ENCODE peak calls at places on chromosomes 1 and 21, in five cellular contexts. G is CD4-positive, alpha-beta T cell; F is ascending aorta; O is left kidney; E is activated CD4-positive, alpha-beta T cell treated with anti-CD3 and anti-CD28 coated beads for 36 hours. W is an unnamed sample.

GRCh38 chr1:41823453-41823852 is 95.3 kb downstream of the HIVEP3 start:
- DNase-seq in G (no peak), F (no peak), O (peak; percentile 52), E (no peak), W (peak; percentile 54)

GRCh38 chr21:28133116-28133515 is 859.6 kb downstream of the LTN1 start:
- DNase-seq in G (no peak), F (no peak), O (no peak), E (no peak), W (no peak)

GRCh38 chr1:178254433-178254832 is 160.5 kb downstream of the RASAL2 start:
- DNase-seq in G (no peak), F (no peak), O (no peak), E (no peak), W (no peak)

GRCh38 chr21:28150021-28150420 is 842.7 kb downstream of the LTN1 start:
- DNase-seq in G (no peak), F (no peak), O (peak; percentile 53), E (no peak), W (no peak)

GRCh38 chr21:26843912-26844257 is 1.3 kb downstream of the ADAMTS1 start:
- DNase-seq in G (no peak), F (no peak), O (peak; percentile 68), E (no peak), W (peak; percentile 48)

GRCh38 chr1:77271851-77272250 is 10.0 kb upstream of the AK5 start:
- DNase-seq in G (no peak), F (no peak), O (no peak), E (no peak), W (no peak)

GRCh38 chr1:167669209-167670139 is 39.4 kb downstream of the RCSD1 start:
- DNase-seq in G (no peak), F (no peak), O (no peak), E (no peak), W (no peak)

GRCh38 chr21:34367320-34367935 is 3.6 kb downstream of the KCNE2 start:
- DNase-seq in G (no peak), F (peak; percentile 65), O (peak; percentile 80), E (peak; percentile 61), W (peak; percentile 90)

GRCh38 chr1:199020046-199020445 is 381.2 kb downstream of the PTPRC start:
- DNase-seq in G (no peak), F (no peak), O (no peak), E (no peak), W (no peak)

GRCh38 chr1:86068841-86069756 is 87.5 kb downstream of the COL24A1 start:
- DNase-seq in G (no peak), F (no peak), O (no peak), E (no peak), W (no peak)

GRCh38 chr1:3249846-3250501 is 181.0 kb downstream of the PRDM16 start:
- DNase-seq in G (no peak), F (no peak), O (peak; percentile 40), E (no peak), W (no peak)

GRCh38 chr1:66012076-66012769 is 219.5 kb downstream of the PDE4B start:
- DNase-seq in G (no peak), F (no peak), O (no peak), E (no peak), W (no peak)

GRCh38 chr1:216114180-216114579 is 309.1 kb downstream of the USH2A start:
- DNase-seq in G (no peak), F (no peak), O (no peak), E (no peak), W (no peak)

GRCh38 chr21:41847066-41847804 is 31.9 kb downstream of the PRDM15 start:
- DNase-seq in G (no peak), F (no peak), O (peak; percentile 36), E (no peak), W (no peak)

GRCh38 chr1:151837841-151838490 is 1.7 kb downstream of the C2CD4D start:
- DNase-seq in G (no peak), F (no peak), O (peak; percentile 64), E (peak; percentile 72), W (no peak)

GRCh38 chr1:115783311-115783710 is 14.8 kb upstream of the CASQ2 start:
- DNase-seq in G (no peak), F (no peak), O (no peak), E (no peak), W (no peak)

GRCh38 chr1:167899253-167899681 is 14.7 kb downstream of the ADCY10 start:
- DNase-seq in G (no peak), F (peak; percentile 88), O (peak; percentile 23), E (no peak), W (no peak)

GRCh38 chr1:3459940-3460652 is 5.6 kb downstream of the ARHGEF16 start:
- DNase-seq in G (no peak), F (no peak), O (peak; percentile 55), E (no peak), W (no peak)

GRCh38 chr1:87091425-87091824 is 177.0 kb downstream of the HS2ST1 start:
- DNase-seq in G (no peak), F (no peak), O (no peak), E (no peak), W (no peak)

GRCh38 chr1:200866521-200866920 is 6.3 kb upstream of the GPR25 start:
- DNase-seq in G (no peak), F (no peak), O (peak; percentile 11), E (peak; percentile 75), W (no peak)

GRCh38 chr1:234745844-234746797 is 136.1 kb upstream of the IRF2BP2 start:
- DNase-seq in G (no peak), F (no peak), O (peak; percentile 84), E (no peak), W (peak; percentile 87)

GRCh38 chr1:94068831-94069648 is 51.9 kb downstream of the ABCA4 start:
- DNase-seq in G (no peak), F (no peak), O (peak; percentile 94), E (no peak), W (peak; percentile 81)

GRCh38 chr1:8077120-8077573 is 51.0 kb upstream of the ERRFI1 start:
- DNase-seq in G (no peak), F (peak; percentile 89), O (peak; percentile 59), E (no peak), W (peak; percentile 31)

GRCh38 chr1:74426208-74426932 is 86.0 kb downstream of the LRRC53 start:
- DNase-seq in G (no peak), F (no peak), O (peak; percentile 63), E (no peak), W (peak; percentile 87)

GRCh38 chr1:28110555-28110954 is 22.1 kb upstream of the EYA3 start:
- DNase-seq in G (no peak), F (peak; percentile 13), O (no peak), E (no peak), W (no peak)

GRCh38 chr1:234437423-234438171 is 41.4 kb downstream of the TARBP1 start:
- DNase-seq in G (no peak), F (no peak), O (no peak), E (no peak), W (peak; percentile 11)

GRCh38 chr1:42046772-42047552 is 106.2 kb upstream of the GUCA2B start:
- DNase-seq in G (no peak), F (no peak), O (no peak), E (no peak), W (peak; percentile 28)

GRCh38 chr1:113976609-113977278 is 2.5 kb upstream of the OLFML3 start:
- DNase-seq in G (no peak), F (no peak), O (peak; percentile 55), E (no peak), W (peak; percentile 3)

GRCh38 chr1:31706384-31707058 is 2.7 kb upstream of the COL16A1 start:
- DNase-seq in G (no peak), F (no peak), O (no peak), E (no peak), W (peak; percentile 54)

GRCh38 chr1:154553056-154553822 is 5.2 kb downstream of the UBE2Q1 start:
- DNase-seq in G (no peak), F (no peak), O (no peak), E (no peak), W (no peak)

GRCh38 chr1:202680586-202681352 is 29.5 kb downstream of the SYT2 start:
- DNase-seq in G (no peak), F (no peak), O (peak; percentile 83), E (no peak), W (no peak)

GRCh38 chr1:20729155-20729931 is 3.2 kb downstream of the SH2D5 start:
- DNase-seq in G (no peak), F (peak; percentile 59), O (no peak), E (no peak), W (peak; percentile 41)

GRCh38 chr1:15684468-15685283 is 556 bp downstream of the PLEKHM2 start:
- DNase-seq in G (peak; percentile 5), F (peak; percentile 81), O (peak; percentile 76), E (peak; percentile 60), W (peak; percentile 32)

GRCh38 chr21:41442496-41443186 is 16.6 kb downstream of the MX1 start:
- DNase-seq in G (no peak), F (no peak), O (no peak), E (no peak), W (no peak)